ENCODE peak calls at places on chromosome 6, in seven cellular contexts. D is spleen, I is A549, N is stomach, A is ovary, C is thyroid gland, W is body of pancreas. P is an unnamed sample.
A peak's percentile ranks its signal among the peaks of the same experiment; 100 is the strongest.

GRCh38 chr6:139443226-139444112 is 69.0 kb upstream of the CITED2 start:
- DNase-seq in D (no peak), I (no peak), N (no peak), A (peak; percentile 47), C (no peak), W (no peak), P (peak; percentile 67)

GRCh38 chr6:170529839-170530520 is 23.1 kb downstream of the PSMB1 start:
- DNase-seq in D (peak; percentile 88), I (peak; percentile 67), N (peak; percentile 83), A (peak; percentile 86), C (peak; percentile 83), W (peak; percentile 81), P (peak; percentile 69)

GRCh38 chr6:125229080-125229479 is 72.7 kb downstream of the HDDC2 start:
- DNase-seq in D (no peak), I (no peak), N (no peak), A (no peak), C (no peak), W (no peak), P (peak; percentile 10)

GRCh38 chr6:102389994-102390393 is 996.5 kb downstream of the GRIK2 start:
- DNase-seq in D (peak; percentile 55), I (no peak), N (no peak), A (no peak), C (no peak), W (no peak), P (no peak)

GRCh38 chr6:54267798-54268197 is 40.4 kb upstream of the TINAG start:
- DNase-seq in D (no peak), I (peak; percentile 3), N (no peak), A (no peak), C (peak; percentile 45), W (peak; percentile 24), P (peak; percentile 60)

GRCh38 chr6:2111162-2111677 is 134.2 kb downstream of the GMDS start:
- DNase-seq in D (no peak), I (no peak), N (no peak), A (no peak), C (no peak), W (no peak), P (peak; percentile 89)

GRCh38 chr6:144921206-144921975 is 636.3 kb downstream of the UTRN start:
- DNase-seq in D (no peak), I (no peak), N (peak; percentile 26), A (no peak), C (no peak), W (peak; percentile 58), P (no peak)

GRCh38 chr6:131756039-131756438 is 45.2 kb upstream of the CTAGE9 start:
- DNase-seq in D (no peak), I (no peak), N (no peak), A (no peak), C (no peak), W (no peak), P (no peak)

GRCh38 chr6:129469070-129469662 is 240.8 kb downstream of the ARHGAP18 start:
- DNase-seq in D (no peak), I (no peak), N (no peak), A (no peak), C (no peak), W (no peak), P (no peak)

GRCh38 chr6:133837801-133838349 is 51.0 kb upstream of the TCF21 start:
- DNase-seq in D (peak; percentile 80), I (peak; percentile 28), N (peak; percentile 77), A (peak; percentile 57), C (peak; percentile 81), W (peak; percentile 68), P (no peak)

GRCh38 chr6:125979101-125979500 is 7.2 kb upstream of the TRMT11 start:
- DNase-seq in D (no peak), I (no peak), N (no peak), A (no peak), C (no peak), W (no peak), P (no peak)

GRCh38 chr6:143059616-143060353 is 904 bp upstream of the AIG1 start:
- DNase-seq in D (no peak), I (no peak), N (no peak), A (no peak), C (peak; percentile 24), W (peak; percentile 38), P (peak; percentile 87)

GRCh38 chr6:39665871-39666270 is 59.3 kb downstream of the KIF6 start:
- DNase-seq in D (no peak), I (no peak), N (no peak), A (no peak), C (no peak), W (no peak), P (peak; percentile 4)

GRCh38 chr6:38150681-38151296 is 331.3 kb downstream of the ZFAND3 start:
- DNase-seq in D (no peak), I (no peak), N (no peak), A (no peak), C (no peak), W (no peak), P (no peak)

GRCh38 chr6:4776493-4776966 is 326 bp downstream of the CDYL start:
- DNase-seq in D (no peak), I (no peak), N (no peak), A (no peak), C (peak; percentile 37), W (no peak), P (no peak)

GRCh38 chr6:7727951-7728854 is 2.3 kb downstream of the BMP6 start:
- DNase-seq in D (peak; percentile 78), I (peak; percentile 34), N (no peak), A (peak; percentile 43), C (peak; percentile 4), W (peak; percentile 15), P (no peak)

GRCh38 chr6:53741417-53741816 is 53.4 kb upstream of the LRRC1 start:
- DNase-seq in D (no peak), I (no peak), N (no peak), A (no peak), C (no peak), W (no peak), P (no peak)

GRCh38 chr6:129498950-129499870 is 210.8 kb downstream of the ARHGAP18 start:
- DNase-seq in D (no peak), I (peak; percentile 20), N (no peak), A (no peak), C (no peak), W (no peak), P (peak; percentile 61)

GRCh38 chr6:152932865-152933264 is 50.0 kb downstream of the FBXO5 start:
- DNase-seq in D (no peak), I (no peak), N (no peak), A (no peak), C (no peak), W (no peak), P (no peak)

GRCh38 chr6:3031857-3032256 is 32.2 kb downstream of the NQO2 start:
- DNase-seq in D (no peak), I (no peak), N (no peak), A (no peak), C (peak; percentile 61), W (no peak), P (no peak)

GRCh38 chr6:152305672-152306071 is 331.5 kb downstream of the SYNE1 start:
- DNase-seq in D (no peak), I (no peak), N (no peak), A (no peak), C (no peak), W (no peak), P (peak; percentile 24)

GRCh38 chr6:150894935-150895686 is 29.6 kb downstream of the MTHFD1L start:
- DNase-seq in D (no peak), I (no peak), N (no peak), A (no peak), C (no peak), W (no peak), P (peak; percentile 62)

GRCh38 chr6:52376763-52377162 is 14.8 kb downstream of the PAQR8 start:
- DNase-seq in D (no peak), I (no peak), N (no peak), A (no peak), C (no peak), W (no peak), P (no peak)

DNA sequence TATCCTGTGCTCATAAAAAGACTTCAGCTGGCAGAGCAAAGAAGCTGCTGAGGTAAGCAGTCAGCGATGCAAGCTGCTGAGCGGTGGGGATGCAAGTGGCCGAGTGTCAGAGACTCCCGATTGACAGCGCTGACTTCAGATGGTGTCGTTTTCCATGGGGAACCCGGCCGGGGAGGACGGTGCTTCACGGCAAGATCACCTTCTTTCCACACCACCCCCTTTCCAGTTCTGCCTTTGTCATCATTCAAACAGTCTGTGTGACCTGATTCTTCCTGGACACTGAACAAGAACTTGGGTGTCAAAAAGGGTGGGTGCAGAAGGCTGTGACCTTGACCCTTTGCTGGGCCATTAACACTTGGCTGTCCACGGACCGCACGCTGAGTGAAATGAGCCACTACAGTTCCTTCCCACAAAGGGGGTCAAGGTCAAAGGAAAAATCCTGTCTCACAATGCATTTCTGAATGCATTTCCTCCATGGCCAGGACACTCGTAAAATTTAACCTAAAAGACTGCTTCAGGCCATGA is 52.9 kb upstream of the UNC93A start:
- DNase-seq in D (no peak), I (no peak), N (no peak), A (peak; percentile 40), C (no peak), W (no peak), P (no peak)
- TF ChIP-seq POLR2A in D (no peak), I (no peak), N (no peak), A (no peak), C (no peak), W (no peak), P (no peak)

DNA sequence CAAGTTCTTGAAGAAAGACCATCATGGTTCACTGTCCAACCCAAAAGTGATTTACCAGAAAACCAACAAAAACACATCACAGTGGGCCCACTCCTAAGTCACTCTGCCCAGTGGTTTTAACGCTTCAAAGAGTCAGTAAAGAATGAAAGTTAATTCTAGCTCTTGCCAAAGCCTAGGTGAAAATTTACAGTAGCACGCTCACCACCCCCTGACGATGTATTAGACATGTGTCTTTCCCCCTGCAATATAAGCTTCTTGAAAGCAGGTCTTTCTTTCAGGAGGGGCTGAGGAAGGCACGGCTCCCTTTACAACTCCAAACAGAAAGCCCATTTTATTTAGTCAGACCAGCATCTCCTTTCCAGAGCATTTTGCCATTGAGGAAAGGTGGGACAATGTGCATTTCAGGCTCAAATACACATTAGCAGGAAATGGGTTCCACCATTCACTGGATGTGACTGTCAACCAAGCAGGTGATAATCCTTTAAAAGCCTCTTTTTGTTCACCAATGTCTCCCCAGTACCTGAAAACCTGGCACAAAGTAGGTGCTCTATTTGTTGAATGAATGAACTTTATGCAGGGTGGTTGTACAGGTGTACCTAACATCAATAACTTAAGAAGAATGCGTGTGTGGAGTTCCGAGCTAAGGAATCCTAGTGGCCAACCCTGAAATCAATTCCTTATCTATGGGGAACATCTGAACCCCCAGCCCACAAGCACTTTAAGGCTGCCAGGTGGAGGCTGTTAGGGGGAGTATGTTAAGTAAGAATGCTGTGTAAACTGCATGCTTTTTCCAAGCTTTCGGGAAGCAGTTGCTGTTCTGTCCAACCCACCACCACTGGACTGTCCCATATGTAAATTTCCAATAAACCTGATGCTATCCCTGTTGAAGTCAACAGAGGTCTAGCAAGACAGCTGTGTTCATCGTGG is 11.4 kb downstream of the EZR start:
- DNase-seq in D (no peak), I (no peak), N (peak; percentile 21), A (no peak), C (no peak), W (no peak), P (no peak)
- TF ChIP-seq POLR2A in D (no peak), I (no peak), N (no peak), A (no peak), C (no peak), W (no peak), P (no peak)

GRCh38 chr6:16345449-16346330 is 107.3 kb downstream of the GMPR start:
- DNase-seq in D (no peak), I (peak; percentile 19), N (no peak), A (no peak), C (no peak), W (no peak), P (peak; percentile 93)
- TF ChIP-seq POLR2A in D (no peak), I (no peak), N (no peak), A (no peak), C (no peak), W (no peak), P (no peak)

GRCh38 chr6:26596579-26597388 is at the start of gene ABT1:
- DNase-seq in D (peak; percentile 98), I (peak; percentile 88), N (peak; percentile 98), A (peak; percentile 98), C (peak; percentile 99), W (peak; percentile 98), P (peak; percentile 98)
- TF ChIP-seq POLR2A in D (peak; percentile 88), I (peak; percentile 65), N (peak; percentile 56), A (peak; percentile 87), C (no peak), W (peak; percentile 57), P (peak; percentile 71)

P was measured in IMR-90.